ENCODE peak calls at places on chromosomes 5 and 9, in four cellular contexts. E is heart left ventricle, O is fibroblast of lung, M is A549. I is an unnamed sample.

GRCh38 chr9:112719696-112720095 is 1.8 kb upstream of the INIP start:
- DNase-seq in E (no peak), O (no peak), M (no peak), I (no peak)

GRCh38 chr5:91243286-91243685 is 139.8 kb downstream of the ARRDC3 start:
- DNase-seq in E (no peak), O (no peak), M (no peak), I (no peak)

GRCh38 chr9:17795708-17796107 is 216.8 kb downstream of the SH3GL2 start:
- DNase-seq in E (no peak), O (no peak), M (no peak), I (no peak)

GRCh38 chr5:123207852-123208251 is 118.8 kb downstream of the PRDM6 start:
- DNase-seq in E (no peak), O (no peak), M (no peak), I (no peak)

GRCh38 chr5:112551437-112552018 is 132.5 kb upstream of the EPB41L4A start:
- DNase-seq in E (peak; percentile 48), O (peak; percentile 79), M (peak; percentile 56), I (peak; percentile 15)

GRCh38 chr5:173616577-173617118 is at the start of gene BOD1:
- DNase-seq in E (peak; percentile 97), O (peak; percentile 98), M (peak; percentile 91), I (peak; percentile 94)

GRCh38 chr5:53956632-53957031 is 353.7 kb downstream of the ARL15 start:
- DNase-seq in E (no peak), O (no peak), M (no peak), I (no peak)

GRCh38 chr5:149834246-149834855 is 104.2 kb downstream of the PPARGC1B start:
- DNase-seq in E (no peak), O (peak; percentile 93), M (peak; percentile 87), I (peak; percentile 49)

GRCh38 chr5:100777680-100778281 is 125.3 kb downstream of the ST8SIA4 start:
- DNase-seq in E (peak; percentile 49), O (peak; percentile 92), M (no peak), I (no peak)

GRCh38 chr5:5891350-5891749 is 468.9 kb downstream of the ICE1 start:
- DNase-seq in E (no peak), O (no peak), M (no peak), I (no peak)

GRCh38 chr5:60700347-60700815 is 415 bp upstream of the DEPDC1B start:
- DNase-seq in E (no peak), O (peak; percentile 30), M (no peak), I (no peak)

GRCh38 chr9:113613815-113614413 is 150.4 kb downstream of the RGS3 start:
- DNase-seq in E (no peak), O (no peak), M (no peak), I (no peak)

GRCh38 chr5:66882592-66883227 is 286.5 kb downstream of the MAST4 start:
- DNase-seq in E (no peak), O (peak; percentile 47), M (peak; percentile 33), I (no peak)

GRCh38 chr5:33260098-33260497 is 180.7 kb upstream of the TARS1 start:
- DNase-seq in E (no peak), O (no peak), M (no peak), I (no peak)

GRCh38 chr9:133167769-133168168 is 4.1 kb upstream of the GBGT1 start:
- DNase-seq in E (no peak), O (no peak), M (no peak), I (no peak)

GRCh38 chr9:114855488-114855887 is 49.6 kb upstream of the TNFSF15 start:
- DNase-seq in E (no peak), O (no peak), M (no peak), I (no peak)
- H3K4me3 ChIP-seq in E (no peak overlapping the region), O (no peak overlapping the region), M (no peak overlapping the region), I (no peak overlapping the region)

GRCh38 chr5:68751651-68752050 is 342.2 kb upstream of the SLC30A5 start:
- DNase-seq in E (no peak), O (no peak), M (no peak), I (no peak)
- H3K27ac ChIP-seq in E (no peak overlapping the region), O (no peak overlapping the region), M (no peak overlapping the region), I (no peak overlapping the region)

GRCh38 chr5:108295588-108296368 is 86.1 kb downstream of the FBXL17 start:
- DNase-seq in E (no peak), O (peak; percentile 17), M (no peak), I (no peak)
- H3K4me3 ChIP-seq in E (no peak overlapping the region), O (no peak overlapping the region), M (no peak overlapping the region), I (no peak overlapping the region)

GRCh38 chr9:751137-752051 is 90.1 kb upstream of the DMRT1 start:
- DNase-seq in E (no peak), O (no peak), M (no peak), I (no peak)

GRCh38 chr9:750264-750967 is 91.1 kb upstream of the DMRT1 start:
- DNase-seq in E (no peak), O (no peak), M (no peak), I (no peak)

GRCh38 chr9:752201-752600 is 89.3 kb upstream of the DMRT1 start:
- DNase-seq in E (no peak), O (peak; percentile 97), M (no peak), I (no peak)

GRCh38 chr9:754150-754931 is 87.2 kb upstream of the DMRT1 start:
- DNase-seq in E (no peak), O (no peak), M (no peak), I (no peak)

DNA sequence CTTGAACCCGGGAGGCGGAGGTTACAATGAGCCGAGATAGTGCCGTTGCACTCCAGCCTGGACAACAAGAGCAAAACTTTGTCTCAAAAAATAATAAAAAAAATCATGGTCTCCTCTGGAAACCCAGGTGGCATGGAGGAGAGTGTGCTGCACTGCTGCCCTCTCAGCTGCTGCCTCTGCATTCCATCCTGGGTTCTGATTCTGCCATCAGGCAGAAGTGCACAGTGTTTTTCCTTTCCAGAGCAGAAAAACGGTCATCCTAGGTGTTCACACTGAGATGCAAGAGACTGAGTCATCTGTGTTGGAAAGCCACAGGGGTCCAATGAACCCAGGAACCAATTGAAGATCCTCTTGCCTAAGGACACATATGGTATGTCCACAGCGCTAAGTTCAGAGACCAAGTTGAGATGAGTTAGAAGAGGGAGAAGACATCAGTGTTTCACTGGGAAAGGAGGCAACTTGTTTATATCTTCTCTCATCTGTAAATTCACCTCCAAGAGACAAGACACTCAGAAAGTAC is 88.8 kb upstream of the DMRT1 start:
- DNase-seq in E (no peak), O (no peak), M (no peak), I (no peak)
- H3K27ac ChIP-seq in E (no peak overlapping the region), O (peak overlapping the region; percentile 85), M (peak overlapping the region; percentile 53), I (no peak overlapping the region)

GRCh38 chr9:127847155-127847463 is 7.3 kb downstream of the ENG start:
- DNase-seq in E (no peak), O (no peak), M (no peak), I (peak; percentile 48)
- H3K4me3 ChIP-seq in E (peak overlapping the region; percentile 27), O (no peak overlapping the region), M (no peak overlapping the region), I (no peak overlapping the region)

GRCh38 chr9:109990541-109990940 is 210.5 kb downstream of the PALM2AKAP2 start:
- DNase-seq in E (no peak), O (peak; percentile 55), M (no peak), I (no peak)
- H3K27ac ChIP-seq in E (no peak overlapping the region), O (no peak overlapping the region), M (no peak overlapping the region), I (no peak overlapping the region)

GRCh38 chr5:175385691-175386360 is 58.2 kb downstream of the DRD1 start:
- DNase-seq in E (no peak), O (peak; percentile 51), M (no peak), I (no peak)

GRCh38 chr5:175386526-175386925 is 57.5 kb downstream of the DRD1 start:
- DNase-seq in E (no peak), O (no peak), M (no peak), I (no peak)

GRCh38 chr5:175387144-175387543 is 56.8 kb downstream of the DRD1 start:
- DNase-seq in E (no peak), O (no peak), M (no peak), I (no peak)

GRCh38 chr5:175390352-175391083 is 53.5 kb downstream of the DRD1 start:
- DNase-seq in E (no peak), O (no peak), M (no peak), I (no peak)

DNA sequence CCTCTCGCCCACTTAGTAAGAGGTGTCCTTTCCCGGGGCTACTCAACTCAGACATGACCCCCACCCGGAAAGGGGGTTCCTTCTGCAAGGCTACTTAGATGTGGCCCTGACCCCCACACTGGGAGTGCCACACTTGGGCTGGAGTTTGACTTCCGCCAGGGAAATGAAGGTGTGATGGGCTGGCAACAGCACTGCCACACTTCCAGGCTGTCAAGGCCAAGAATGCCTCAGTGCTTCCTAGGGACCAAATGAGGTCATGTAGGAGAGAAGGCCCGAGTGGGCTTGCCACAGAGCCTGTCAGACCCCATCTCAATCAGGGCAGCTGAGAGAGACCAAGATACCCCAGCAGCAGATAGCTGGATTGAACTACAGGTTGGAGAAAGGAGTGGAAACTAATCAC is 55.5 kb downstream of the DRD1 start:
- DNase-seq in E (no peak), O (no peak), M (no peak), I (no peak)
- H3K4me3 ChIP-seq in E (no peak overlapping the region), O (no peak overlapping the region), M (no peak overlapping the region), I (no peak overlapping the region)

DNA sequence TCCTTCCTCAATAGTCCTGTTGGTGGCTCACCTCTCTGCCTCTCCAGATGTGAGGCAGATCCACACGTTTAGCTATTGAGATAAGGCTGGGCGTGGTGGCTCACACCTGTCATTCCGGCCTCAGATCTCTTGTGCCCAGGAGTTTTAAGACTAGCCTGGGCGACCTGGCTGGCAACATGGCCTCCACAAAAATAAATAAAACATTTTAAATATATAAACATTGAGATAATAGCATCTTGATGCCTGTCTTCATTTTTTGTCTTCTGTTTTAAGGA is 1.4 kb upstream of the TMEM250 start:
- DNase-seq in E (no peak), O (no peak), M (no peak), I (no peak)
- H3K27ac ChIP-seq in E (peak overlapping the region; percentile 99), O (peak overlapping the region; percentile 70), M (peak overlapping the region; percentile 96), I (peak overlapping the region; percentile 95)

GRCh38 chr9:34512131-34513078 is 10.4 kb downstream of the ENHO start:
- DNase-seq in E (no peak), O (no peak), M (no peak), I (no peak)
- H3K4me3 ChIP-seq in E (no peak overlapping the region), O (no peak overlapping the region), M (no peak overlapping the region), I (no peak overlapping the region)

GRCh38 chr5:116953251-116953934 is 378.8 kb upstream of the SEMA6A start:
- DNase-seq in E (no peak), O (no peak), M (no peak), I (no peak)
- H3K27ac ChIP-seq in E (no peak overlapping the region), O (no peak overlapping the region), M (no peak overlapping the region), I (no peak overlapping the region)